ENCODE peak calls at places on chromosomes 6 and 20, in seven cellular contexts. V is fibroblast of pulmonary artery, Z is foreskin fibroblast, D is transverse colon, G is fibroblast of lung, N is stomach, A is SK-N-SH. M is an unnamed sample.

GRCh38 chr6:89050155-89050554 is 30.4 kb upstream of the PNRC1 start:
- DNase-seq in V (peak; percentile 92), Z (peak; percentile 23), D (peak; percentile 18), G (peak; percentile 3), N (no peak), A (no peak), M (peak; percentile 75)

GRCh38 chr20:40562031-40562430 is 127.0 kb downstream of the MAFB start:
- DNase-seq in V (peak; percentile 7), Z (no peak), D (peak; percentile 19), G (peak; percentile 38), N (no peak), A (no peak), M (peak; percentile 54)

GRCh38 chr6:56246544-56246940 is 838 bp downstream of the COL21A1 start:
- DNase-seq in V (no peak), Z (no peak), D (no peak), G (no peak), N (no peak), A (no peak), M (peak; percentile 27)

GRCh38 chr20:19012671-19013070 is 199.1 kb downstream of the SCP2D1 start:
- DNase-seq in V (no peak), Z (no peak), D (no peak), G (no peak), N (no peak), A (no peak), M (peak; percentile 13)

GRCh38 chr6:22444335-22444734 is 125.0 kb upstream of the HDGFL1 start:
- DNase-seq in V (peak; percentile 31), Z (no peak), D (no peak), G (peak; percentile 77), N (no peak), A (no peak), M (peak; percentile 23)

GRCh38 chr6:143700684-143701342 is 23.0 kb downstream of the PHACTR2 start:
- DNase-seq in V (peak; percentile 63), Z (peak; percentile 69), D (no peak), G (peak; percentile 65), N (no peak), A (peak; percentile 32), M (no peak)

GRCh38 chr6:35497571-35498406 is 910 bp upstream of the TEAD3 start:
- DNase-seq in V (peak; percentile 86), Z (peak; percentile 94), D (peak; percentile 69), G (peak; percentile 73), N (peak; percentile 56), A (peak; percentile 92), M (peak; percentile 60)

GRCh38 chr6:49326337-49326736 is 136.7 kb downstream of the MMUT start:
- DNase-seq in V (peak; percentile 94), Z (peak; percentile 63), D (no peak), G (peak; percentile 78), N (no peak), A (no peak), M (peak; percentile 87)

GRCh38 chr6:13709698-13710551 is 1.7 kb downstream of the RANBP9 start:
- DNase-seq in V (peak; percentile 45), Z (no peak), D (no peak), G (peak; percentile 61), N (no peak), A (peak; percentile 40), M (peak; percentile 54)

GRCh38 chr20:11451793-11452291 is 465.9 kb upstream of the BTBD3 start:
- DNase-seq in V (peak; percentile 16), Z (peak; percentile 35), D (no peak), G (peak; percentile 81), N (no peak), A (no peak), M (no peak)

GRCh38 chr20:48502758-48503157 is 325.0 kb downstream of the PREX1 start:
- DNase-seq in V (no peak), Z (no peak), D (no peak), G (no peak), N (no peak), A (no peak), M (no peak)

DNA sequence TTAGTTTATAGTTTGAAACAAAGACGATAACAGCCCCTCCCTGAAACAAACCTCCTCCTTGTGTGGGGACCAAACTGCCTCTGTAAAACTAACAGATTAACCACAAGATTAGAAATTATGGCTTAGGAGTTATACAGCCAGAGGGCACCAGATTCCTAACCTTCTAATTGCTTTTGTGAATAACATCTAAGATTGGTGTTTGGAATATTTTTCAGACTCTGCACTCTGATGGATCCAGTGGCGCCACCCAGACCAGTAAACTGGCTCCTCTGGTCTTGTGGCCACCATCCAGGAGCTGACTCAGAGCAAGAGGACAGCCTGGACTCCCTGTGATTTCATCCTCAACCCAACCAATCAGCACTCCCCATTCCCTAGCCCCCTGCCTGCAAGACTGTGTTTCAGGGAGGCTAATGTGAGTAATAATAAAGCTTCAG is 58.3 kb upstream of the SLC22A16 start:
- DNase-seq in V (peak; percentile 75), Z (peak; percentile 91), D (no peak), G (peak; percentile 92), N (no peak), A (no peak), M (peak; percentile 57)
- TF ChIP-seq CTCF in V (no peak), Z (no peak), D (no peak), G (no peak), N (no peak), A (peak; percentile 35), M (no peak)

DNA sequence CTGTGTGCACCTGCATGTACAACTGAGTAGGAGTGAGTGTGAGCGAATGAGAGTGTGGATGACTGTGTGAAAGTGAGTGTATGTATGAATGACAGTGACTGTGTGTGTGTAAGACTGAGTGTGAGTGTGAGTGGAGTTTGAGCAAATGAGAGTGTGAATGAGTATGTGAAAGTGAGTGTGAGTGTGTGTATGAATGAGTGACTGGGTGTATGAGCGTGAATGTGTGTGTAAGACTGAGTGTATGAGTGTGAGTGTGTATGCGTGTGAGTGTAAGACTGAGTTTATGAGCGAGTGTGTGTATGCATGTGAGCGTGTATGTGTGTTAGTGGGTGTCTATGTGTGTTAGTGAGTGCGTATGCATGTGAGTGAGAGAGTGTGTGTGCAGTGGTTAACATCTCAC is 220.8 kb downstream of the QKI start:
- DNase-seq in V (no peak), Z (no peak), D (no peak), G (no peak), N (no peak), A (no peak), M (no peak)
- H3K4me3 ChIP-seq in V (no peak overlapping the region), Z (no peak overlapping the region), D (no peak overlapping the region), G (no peak overlapping the region), N (no peak overlapping the region), A (no peak overlapping the region), M (no peak overlapping the region)

DNA sequence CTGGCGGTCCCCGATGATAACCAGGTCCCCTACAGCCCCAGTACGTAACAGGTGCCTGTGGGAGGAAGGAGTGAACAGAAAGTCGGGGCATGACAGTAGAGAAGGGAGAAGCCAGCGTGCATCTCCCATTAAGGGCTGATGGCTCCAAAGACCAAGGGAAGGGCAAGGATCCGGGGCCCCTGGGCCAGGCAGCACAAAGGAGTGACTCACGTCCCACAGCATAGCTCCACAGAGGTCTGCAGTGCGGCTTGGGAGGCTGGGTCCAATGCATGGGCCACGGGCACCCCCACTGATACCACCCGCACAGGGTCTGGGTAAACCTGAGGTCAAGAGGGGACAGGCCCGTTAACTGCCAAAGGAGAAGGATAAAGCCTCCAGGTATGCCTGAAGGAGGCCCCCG is 10.3 kb downstream of the AARS2 start:
- DNase-seq in V (no peak), Z (no peak), D (no peak), G (no peak), N (no peak), A (no peak), M (no peak)
- TF ChIP-seq CTCF in V (no peak), Z (no peak), D (no peak), G (no peak), N (no peak), A (no peak), M (no peak)

GRCh38 chr6:26403888-26404287 is 1.8 kb downstream of the BTN3A1 start:
- DNase-seq in V (no peak), Z (no peak), D (no peak), G (no peak), N (no peak), A (no peak), M (no peak)

GRCh38 chr6:26398555-26398954 is 3.5 kb upstream of the BTN3A1 start:
- DNase-seq in V (no peak), Z (no peak), D (no peak), G (no peak), N (no peak), A (no peak), M (no peak)

GRCh38 chr6:26400626-26401025 is 1.4 kb upstream of the BTN3A1 start:
- DNase-seq in V (no peak), Z (no peak), D (no peak), G (no peak), N (no peak), A (no peak), M (no peak)

GRCh38 chr6:26401987-26402658 is at the start of gene BTN3A1:
- DNase-seq in V (peak; percentile 75), Z (peak; percentile 48), D (peak; percentile 73), G (peak; percentile 70), N (peak; percentile 60), A (peak; percentile 74), M (peak; percentile 69)

GRCh38 chr6:26401389-26401986 is 587 bp upstream of the BTN3A1 start:
- DNase-seq in V (no peak), Z (no peak), D (no peak), G (no peak), N (no peak), A (no peak), M (no peak)
- H3K4me3 ChIP-seq in V (peak overlapping the region; percentile 76), Z (peak overlapping the region; percentile 76), D (peak overlapping the region; percentile 86), G (peak overlapping the region; percentile 98), N (peak overlapping the region; percentile 66), A (peak overlapping the region; percentile 72), M (peak overlapping the region; percentile 85)

GRCh38 chr6:121731381-121731780 is 295.9 kb downstream of the GJA1 start:
- DNase-seq in V (no peak), Z (no peak), D (no peak), G (no peak), N (no peak), A (no peak), M (no peak)

GRCh38 chr6:121732641-121733040 is 297.2 kb downstream of the GJA1 start:
- DNase-seq in V (peak; percentile 26), Z (no peak), D (no peak), G (peak; percentile 71), N (no peak), A (no peak), M (no peak)

GRCh38 chr6:121726596-121726995 is 291.1 kb downstream of the GJA1 start:
- DNase-seq in V (peak; percentile 4), Z (no peak), D (no peak), G (peak; percentile 26), N (no peak), A (no peak), M (peak; percentile 28)

GRCh38 chr6:121733216-121733615 is 297.8 kb downstream of the GJA1 start:
- DNase-seq in V (peak; percentile 9), Z (peak; percentile 8), D (no peak), G (peak; percentile 51), N (no peak), A (no peak), M (no peak)

DNA sequence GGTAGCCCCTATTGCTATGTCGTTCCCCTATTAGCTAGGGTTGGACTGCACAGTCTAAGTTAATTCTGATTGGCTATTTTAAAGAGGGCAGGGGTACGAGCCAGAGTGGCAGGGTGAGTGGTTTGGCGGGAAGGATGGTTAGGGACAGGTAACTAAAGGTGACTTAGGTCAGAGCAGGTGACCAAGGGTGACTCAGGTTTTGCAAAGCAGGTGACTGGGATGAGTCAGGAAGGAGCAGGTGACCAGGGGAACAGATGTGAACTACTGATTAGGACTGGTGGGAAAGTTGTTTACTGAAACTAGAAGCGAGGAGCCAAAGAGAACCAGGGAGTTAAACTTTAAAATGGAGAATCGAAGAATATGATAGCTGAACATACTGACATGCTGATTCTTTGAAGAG is 295.2 kb downstream of the GJA1 start:
- DNase-seq in V (no peak), Z (no peak), D (no peak), G (no peak), N (no peak), A (no peak), M (no peak)
- TF ChIP-seq CTCF in V (no peak), Z (no peak), D (no peak), G (no peak), N (no peak), A (no peak), M (no peak)

GRCh38 chr6:73537677-73538076 is 16.8 kb upstream of the EEF1A1 start:
- DNase-seq in V (no peak), Z (no peak), D (no peak), G (no peak), N (no peak), A (no peak), M (no peak)
- H3K4me3 ChIP-seq in V (no peak overlapping the region), Z (no peak overlapping the region), D (no peak overlapping the region), G (no peak overlapping the region), N (no peak overlapping the region), A (no peak overlapping the region), M (no peak overlapping the region)

M was measured in epithelial cell of esophagus.